ENCODE peak calls at places on chromosome 17, in six cellular contexts. A is A549; Y is stomach; H is naive thymus-derived CD4-positive, alpha-beta T cell; I is GM23248; X is psoas muscle. Q is an unnamed sample.

GRCh38 chr17:51097708-51098446 is 22.8 kb downstream of the SPAG9 start:
- DNase-seq in H (no peak), Y (no peak), I (no peak), A (no peak), X (no peak), Q (no peak)

GRCh38 chr17:72123496-72123963 is 2.7 kb downstream of the SOX9 start:
- DNase-seq in Y (peak; percentile 37), H (no peak), X (no peak), A (no peak), I (no peak), Q (no peak)

GRCh38 chr17:72539981-72540897 is 419.4 kb downstream of the SOX9 start:
- DNase-seq in Y (peak; percentile 80), H (peak; percentile 42), I (peak; percentile 92), X (peak; percentile 81), A (peak; percentile 86), Q (peak; percentile 37)

GRCh38 chr17:77222356-77222755 is 81.6 kb downstream of the SEC14L1 start:
- DNase-seq in A (no peak), Y (no peak), H (no peak), X (no peak), I (no peak), Q (no peak)

GRCh38 chr17:48970224-48970623 is 1.8 kb upstream of the GIP start:
- DNase-seq in I (no peak), H (no peak), A (no peak), Y (no peak), X (no peak), Q (no peak)

GRCh38 chr17:81641825-81642489 is 5.0 kb downstream of the TSPAN10 start:
- DNase-seq in A (peak; percentile 86), Y (no peak), I (peak; percentile 93), H (no peak), X (no peak), Q (no peak)

GRCh38 chr17:16439867-16440351 is 24.5 kb downstream of the TRPV2 start:
- DNase-seq in H (peak; percentile 47), A (no peak), Y (no peak), X (no peak), I (peak; percentile 37), Q (peak; percentile 68)

GRCh38 chr17:44905006-44906000 is 6.1 kb upstream of the EFTUD2 start:
- DNase-seq in H (no peak), X (no peak), I (peak; percentile 19), A (no peak), Y (no peak), Q (no peak)

GRCh38 chr17:82134101-82134500 is 36.1 kb upstream of the FASN start:
- DNase-seq in H (no peak), I (no peak), Y (peak; percentile 79), X (peak; percentile 70), A (no peak), Q (no peak)

GRCh38 chr17:58587713-58588117 is 73.3 kb upstream of the MTMR4 start:
- DNase-seq in Y (peak; percentile 62), X (peak; percentile 52), I (peak; percentile 48), A (peak; percentile 81), H (peak; percentile 48), Q (peak; percentile 46)

DNA sequence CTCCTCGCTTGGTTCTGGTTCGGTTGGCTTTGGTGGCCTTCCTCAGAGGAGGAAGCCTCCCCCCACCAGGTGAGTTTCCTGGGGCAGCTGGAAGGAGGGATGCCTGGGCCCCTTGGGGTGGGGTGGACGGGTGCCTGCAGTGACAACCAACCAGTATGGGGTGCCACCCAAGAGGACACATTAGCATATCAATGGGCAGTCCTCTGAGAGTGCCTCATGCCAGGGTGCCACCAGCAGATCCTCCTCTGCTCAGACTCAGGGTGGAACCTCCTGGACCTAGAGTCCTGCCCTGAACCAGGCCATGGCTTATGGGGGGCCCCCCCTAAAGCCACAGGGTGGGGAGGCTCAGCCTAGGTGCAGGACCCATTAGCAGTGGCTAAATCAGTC is 2.7 kb downstream of the PPP1R1B start:
- DNase-seq in I (no peak), A (no peak), H (no peak), X (no peak), Y (no peak), Q (no peak)
- H3K4me1 ChIP-seq in I (no peaks in the 10 kb centered on the region), A (peaks cover 7% of the 10 kb centered on the region), H (peaks cover under 1% of the 10 kb centered on the region), X (peaks cover 5% of the 10 kb centered on the region), Y (peaks cover 11% of the 10 kb centered on the region), Q (peaks cover 10% of the 10 kb centered on the region)

GRCh38 chr17:62819511-62820221 is 11.6 kb upstream of the MARCHF10 start:
- DNase-seq in X (peak; percentile 63), I (peak; percentile 99), A (peak; percentile 97), H (no peak), Y (peak; percentile 63), Q (no peak)
- H3K4me3 ChIP-seq in X (no peak overlapping the region), I (peak overlapping the region; percentile 68), A (no peak overlapping the region), H (no peak overlapping the region), Y (no peak overlapping the region), Q (no peak overlapping the region)

GRCh38 chr17:42120161-42121065 is 754 bp downstream of the KAT2A start:
- DNase-seq in I (peak; percentile 28), H (no peak), A (peak; percentile 82), Y (no peak), X (no peak), Q (no peak)
- H3K27ac ChIP-seq in I (no peak overlapping the region), H (peak overlapping the region; percentile 75), A (peak overlapping the region; percentile 94), Y (peak overlapping the region; percentile 86), X (peak overlapping the region; percentile 79), Q (peak overlapping the region; percentile 49)

DNA sequence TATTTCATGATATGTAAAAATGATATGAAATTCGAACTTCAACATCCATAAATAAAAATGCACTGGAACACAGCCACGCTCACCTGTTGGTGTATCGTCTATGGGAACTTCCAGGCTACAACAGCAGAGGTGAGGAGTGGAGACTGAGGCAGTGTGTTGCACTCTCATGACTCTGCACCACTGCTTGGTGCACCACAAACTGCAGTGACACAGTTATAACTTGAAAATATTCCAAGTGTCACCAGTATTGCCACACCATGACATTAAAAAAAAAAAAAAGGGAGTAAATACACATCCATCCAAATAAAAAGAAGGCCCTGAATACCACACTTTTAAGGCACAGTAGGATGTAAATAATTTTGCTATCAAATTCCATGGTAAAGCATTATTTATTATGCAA is 34.4 kb downstream of the GNA13 start:
- DNase-seq in I (no peak), Y (no peak), A (no peak), X (no peak), H (no peak), Q (no peak)
- H3K4me1 ChIP-seq in I (peaks cover 57% of the 10 kb centered on the region), Y (peaks cover 31% of the 10 kb centered on the region), A (peaks cover 89% of the 10 kb centered on the region), X (peaks cover 79% of the 10 kb centered on the region), H (peaks cover 31% of the 10 kb centered on the region), Q (peaks cover 92% of the 10 kb centered on the region)

Q was measured in CD4-positive, alpha-beta memory T cell.